ENCODE peak calls at places on chromosomes 16 and 17, in nine cellular contexts. One of them, this sample, is unnamed.

GRCh38 chr16:29820730-29821662 is 734 bp downstream of the MVP start:
- DNase-seq in sigmoid colon: no peak
- DNase-seq in IMR-90: no peak
- DNase-seq in body of pancreas: peak; percentile 79
- DNase-seq in transverse colon: peak; percentile 91
- DNase-seq in tibial nerve: no peak
- DNase-seq in A549: peak; percentile 59
- DNase-seq in ovary: peak; percentile 72
- DNase-seq in suprapubic skin: no peak
- DNase-seq in this sample: no peak

GRCh38 chr17:45987706-45988105 is 11.3 kb upstream of the STH start:
- DNase-seq in transverse colon: no peak
- DNase-seq in suprapubic skin: no peak
- DNase-seq in tibial nerve: no peak
- DNase-seq in A549: no peak
- DNase-seq in body of pancreas: no peak
- DNase-seq in IMR-90: no peak
- DNase-seq in sigmoid colon: no peak
- DNase-seq in ovary: no peak
- DNase-seq in this sample: no peak

GRCh38 chr16:53782148-53782547 is 78.2 kb downstream of the FTO start:
- DNase-seq in body of pancreas: no peak
- DNase-seq in sigmoid colon: no peak
- DNase-seq in ovary: no peak
- DNase-seq in tibial nerve: no peak
- DNase-seq in A549: no peak
- DNase-seq in IMR-90: no peak
- DNase-seq in suprapubic skin: no peak
- DNase-seq in transverse colon: no peak
- DNase-seq in this sample: no peak

GRCh38 chr17:13395872-13396271 is 205.9 kb downstream of the HS3ST3A1 start:
- DNase-seq in body of pancreas: no peak
- DNase-seq in transverse colon: no peak
- DNase-seq in tibial nerve: no peak
- DNase-seq in ovary: no peak
- DNase-seq in A549: no peak
- DNase-seq in sigmoid colon: no peak
- DNase-seq in suprapubic skin: no peak
- DNase-seq in IMR-90: no peak
- DNase-seq in this sample: no peak

GRCh38 chr16:24850289-24850931 is 4.6 kb downstream of the SLC5A11 start:
- DNase-seq in A549: no peak
- DNase-seq in body of pancreas: no peak
- DNase-seq in ovary: no peak
- DNase-seq in sigmoid colon: peak; percentile 34
- DNase-seq in transverse colon: no peak
- DNase-seq in suprapubic skin: no peak
- DNase-seq in tibial nerve: no peak
- DNase-seq in IMR-90: peak; percentile 84
- DNase-seq in this sample: no peak

GRCh38 chr17:32931686-32932085 is 3.7 kb downstream of the TMEM98 start:
- DNase-seq in ovary: no peak
- DNase-seq in A549: no peak
- DNase-seq in transverse colon: no peak
- DNase-seq in tibial nerve: no peak
- DNase-seq in suprapubic skin: no peak
- DNase-seq in IMR-90: peak; percentile 40
- DNase-seq in body of pancreas: no peak
- DNase-seq in sigmoid colon: no peak
- DNase-seq in this sample: no peak

GRCh38 chr16:81817296-81817695 is 38.2 kb downstream of the PLCG2 start:
- DNase-seq in tibial nerve: no peak
- DNase-seq in body of pancreas: no peak
- DNase-seq in transverse colon: peak; percentile 47
- DNase-seq in IMR-90: no peak
- DNase-seq in suprapubic skin: no peak
- DNase-seq in ovary: no peak
- DNase-seq in sigmoid colon: no peak
- DNase-seq in A549: no peak
- DNase-seq in this sample: no peak

GRCh38 chr17:56159764-56160394 is 6.6 kb downstream of the ANKFN1 start:
- DNase-seq in suprapubic skin: no peak
- DNase-seq in body of pancreas: no peak
- DNase-seq in transverse colon: no peak
- DNase-seq in tibial nerve: no peak
- DNase-seq in ovary: no peak
- DNase-seq in A549: no peak
- DNase-seq in IMR-90: no peak
- DNase-seq in sigmoid colon: no peak
- DNase-seq in this sample: no peak

GRCh38 chr17:6712058-6712853 is 913 bp downstream of the SLC13A5 start:
- DNase-seq in sigmoid colon: no peak
- DNase-seq in suprapubic skin: no peak
- DNase-seq in IMR-90: no peak
- DNase-seq in tibial nerve: no peak
- DNase-seq in body of pancreas: no peak
- DNase-seq in ovary: peak; percentile 83
- DNase-seq in A549: peak; percentile 54
- DNase-seq in transverse colon: no peak
- DNase-seq in this sample: no peak

GRCh38 chr16:29745126-29745852 is 501 bp downstream of the C16orf54 start:
- DNase-seq in suprapubic skin: peak; percentile 60
- DNase-seq in sigmoid colon: no peak
- DNase-seq in transverse colon: peak; percentile 31
- DNase-seq in IMR-90: no peak
- DNase-seq in body of pancreas: no peak
- DNase-seq in ovary: no peak
- DNase-seq in A549: no peak
- DNase-seq in tibial nerve: no peak
- DNase-seq in this sample: no peak

GRCh38 chr17:8391711-8392110 is 5.9 kb downstream of the RNF222 start:
- DNase-seq in A549: no peak
- DNase-seq in IMR-90: peak; percentile 11
- DNase-seq in tibial nerve: no peak
- DNase-seq in transverse colon: no peak
- DNase-seq in sigmoid colon: peak; percentile 60
- DNase-seq in body of pancreas: no peak
- DNase-seq in suprapubic skin: no peak
- DNase-seq in ovary: no peak
- DNase-seq in this sample: peak; percentile 68

GRCh38 chr17:31722251-31723056 is 136.6 kb downstream of the COPRS start:
- DNase-seq in sigmoid colon: no peak
- DNase-seq in suprapubic skin: no peak
- DNase-seq in transverse colon: no peak
- DNase-seq in A549: no peak
- DNase-seq in ovary: no peak
- DNase-seq in tibial nerve: no peak
- DNase-seq in body of pancreas: peak; percentile 18
- DNase-seq in IMR-90: peak; percentile 70
- DNase-seq in this sample: peak; percentile 51

GRCh38 chr17:77948690-77949114 is 9.8 kb upstream of the TNRC6C start:
- DNase-seq in sigmoid colon: no peak
- DNase-seq in ovary: no peak
- DNase-seq in A549: peak; percentile 57
- DNase-seq in tibial nerve: no peak
- DNase-seq in suprapubic skin: no peak
- DNase-seq in IMR-90: peak; percentile 59
- DNase-seq in transverse colon: no peak
- DNase-seq in body of pancreas: peak; percentile 10
- DNase-seq in this sample: peak; percentile 63

DNA sequence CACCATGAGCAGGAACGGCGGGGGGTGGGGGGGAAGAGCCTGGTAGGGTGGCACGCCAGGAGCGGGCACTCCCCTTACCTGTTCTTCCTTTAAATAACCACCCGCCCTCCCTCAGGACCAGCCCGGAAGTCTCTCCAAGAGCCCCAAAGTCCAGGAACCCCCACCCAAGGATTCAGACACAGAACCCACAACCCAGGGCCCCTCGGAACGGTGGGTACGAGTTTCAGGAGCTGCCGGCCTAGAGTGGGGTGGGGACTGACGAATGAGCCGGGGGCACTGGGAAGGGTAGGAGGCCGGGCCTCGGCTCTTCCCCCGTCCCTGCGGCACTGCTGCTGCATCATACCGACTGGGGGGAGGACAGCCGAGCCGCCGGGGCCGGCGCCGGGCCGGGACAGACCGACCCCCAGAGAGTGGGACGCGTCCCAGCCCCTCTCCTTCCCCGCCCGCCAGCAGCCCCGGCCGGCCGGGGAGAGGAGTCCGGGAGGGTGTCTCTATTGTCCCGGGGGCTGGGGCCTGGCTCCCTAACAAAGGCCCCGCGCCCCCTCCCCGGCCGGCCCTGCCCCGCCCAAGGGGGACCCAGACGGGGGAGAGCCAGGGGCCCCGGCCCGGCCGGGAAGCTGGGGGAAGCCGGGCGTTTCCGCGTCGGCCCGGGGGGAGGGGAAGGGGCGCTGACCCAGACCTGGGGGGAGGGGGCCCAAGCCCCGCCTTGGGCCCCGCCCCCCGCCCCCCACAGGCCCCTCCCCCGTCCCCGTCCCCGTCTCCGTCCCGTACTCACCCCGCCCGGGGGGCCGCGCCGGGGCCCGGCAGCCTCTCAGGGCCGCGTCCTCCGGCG is 747 bp downstream of the ATXN7L3 start:
- DNase-seq in sigmoid colon: peak; percentile 81
- DNase-seq in suprapubic skin: peak; percentile 82
- DNase-seq in IMR-90: peak; percentile 28
- DNase-seq in transverse colon: peak; percentile 73
- DNase-seq in body of pancreas: peak; percentile 65
- DNase-seq in ovary: peak; percentile 75
- DNase-seq in tibial nerve: no peak
- DNase-seq in A549: peak; percentile 70
- DNase-seq in this sample: no peak
- TF ChIP-seq POLR2A in sigmoid colon: peak; percentile 21
- TF ChIP-seq POLR2A in suprapubic skin: no peak
- TF ChIP-seq POLR2A in IMR-90: no peak
- TF ChIP-seq POLR2A in transverse colon: peak; percentile 65
- TF ChIP-seq POLR2A in body of pancreas: peak; percentile 25
- TF ChIP-seq POLR2A in ovary: peak; percentile 10
- TF ChIP-seq POLR2A in tibial nerve: no peak
- TF ChIP-seq POLR2A in A549: no peak
- TF ChIP-seq POLR2A in this sample: peak; percentile 2

GRCh38 chr17:17836250-17836817 is 452 bp downstream of the SREBF1 start:
- DNase-seq in body of pancreas: peak; percentile 99
- DNase-seq in IMR-90: peak; percentile 92
- DNase-seq in ovary: peak; percentile 99
- DNase-seq in transverse colon: peak; percentile 99
- DNase-seq in A549: peak; percentile 98
- DNase-seq in tibial nerve: peak; percentile 95
- DNase-seq in suprapubic skin: peak; percentile 98
- DNase-seq in sigmoid colon: peak; percentile 99
- DNase-seq in this sample: peak; percentile 97
- TF ChIP-seq POLR2A in body of pancreas: peak; percentile 99
- TF ChIP-seq POLR2A in IMR-90: peak; percentile 97
- TF ChIP-seq POLR2A in ovary: peak; percentile 91
- TF ChIP-seq POLR2A in transverse colon: peak; percentile 99
- TF ChIP-seq POLR2A in A549: peak; percentile 89
- TF ChIP-seq POLR2A in tibial nerve: peak; percentile 97
- TF ChIP-seq POLR2A in suprapubic skin: peak; percentile 93
- TF ChIP-seq POLR2A in sigmoid colon: peak; percentile 94
- TF ChIP-seq POLR2A in this sample: peak; percentile 95

DNA sequence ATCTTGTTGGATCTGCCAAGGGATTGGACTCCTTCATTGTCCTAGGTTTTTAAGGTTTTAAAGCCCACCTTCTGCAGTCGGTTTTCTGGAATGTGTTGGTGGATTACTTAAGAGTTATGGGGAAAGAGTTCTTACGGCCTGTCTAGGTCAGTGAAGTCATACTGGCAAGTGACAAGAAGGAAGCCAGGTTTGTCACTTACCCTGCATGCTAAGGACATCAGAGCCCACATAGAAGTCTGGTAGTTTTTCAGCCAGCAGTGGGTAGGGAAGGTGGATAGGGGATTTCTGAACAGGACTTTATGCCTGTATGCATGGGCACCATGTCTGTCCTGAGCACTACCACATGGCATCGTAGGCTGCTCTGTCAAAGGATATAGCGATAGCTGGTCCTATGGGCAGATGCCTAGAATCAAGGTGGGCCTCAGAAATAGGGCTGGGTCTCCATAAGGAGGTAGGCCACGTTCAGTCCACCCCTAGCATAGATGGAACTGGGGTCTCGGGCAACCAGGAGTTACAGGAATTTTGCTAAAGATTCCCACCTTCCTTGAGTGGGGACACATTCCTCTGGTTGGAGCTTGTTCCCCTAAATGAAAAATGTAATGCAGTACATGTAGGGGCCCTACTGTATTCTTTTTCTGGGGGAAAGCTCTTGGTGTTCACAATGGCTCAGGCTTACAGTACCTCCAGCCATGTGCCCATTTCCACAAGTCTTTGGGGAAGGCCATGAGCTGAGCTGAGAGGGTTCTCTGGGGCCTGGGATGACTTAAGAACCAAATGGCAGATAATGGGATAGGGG is 27.4 kb downstream of the TRPV2 start:
- DNase-seq in ovary: no peak
- DNase-seq in A549: no peak
- DNase-seq in IMR-90: no peak
- DNase-seq in tibial nerve: no peak
- DNase-seq in suprapubic skin: no peak
- DNase-seq in sigmoid colon: no peak
- DNase-seq in transverse colon: no peak
- DNase-seq in body of pancreas: no peak
- DNase-seq in this sample: no peak
- TF ChIP-seq POLR2A in ovary: no peak
- TF ChIP-seq POLR2A in A549: no peak
- TF ChIP-seq POLR2A in IMR-90: no peak
- TF ChIP-seq POLR2A in tibial nerve: no peak
- TF ChIP-seq POLR2A in suprapubic skin: no peak
- TF ChIP-seq POLR2A in sigmoid colon: no peak
- TF ChIP-seq POLR2A in transverse colon: no peak
- TF ChIP-seq POLR2A in body of pancreas: no peak
- TF ChIP-seq POLR2A in this sample: no peak

GRCh38 chr17:962166-962565 is 17.4 kb downstream of the NXN start:
- DNase-seq in ovary: no peak
- DNase-seq in sigmoid colon: no peak
- DNase-seq in tibial nerve: no peak
- DNase-seq in suprapubic skin: no peak
- DNase-seq in IMR-90: no peak
- DNase-seq in A549: no peak
- DNase-seq in transverse colon: no peak
- DNase-seq in body of pancreas: no peak
- DNase-seq in this sample: no peak

GRCh38 chr17:962650-963049 is 16.9 kb downstream of the NXN start:
- DNase-seq in suprapubic skin: no peak
- DNase-seq in A549: no peak
- DNase-seq in ovary: no peak
- DNase-seq in tibial nerve: no peak
- DNase-seq in IMR-90: no peak
- DNase-seq in transverse colon: no peak
- DNase-seq in body of pancreas: no peak
- DNase-seq in sigmoid colon: no peak
- DNase-seq in this sample: no peak

GRCh38 chr17:964881-965280 is 14.7 kb downstream of the NXN start:
- DNase-seq in body of pancreas: no peak
- DNase-seq in A549: no peak
- DNase-seq in suprapubic skin: no peak
- DNase-seq in tibial nerve: no peak
- DNase-seq in sigmoid colon: no peak
- DNase-seq in transverse colon: no peak
- DNase-seq in ovary: no peak
- DNase-seq in IMR-90: no peak
- DNase-seq in this sample: no peak

GRCh38 chr17:967122-967521 is 12.5 kb downstream of the NXN start:
- DNase-seq in tibial nerve: no peak
- DNase-seq in body of pancreas: no peak
- DNase-seq in IMR-90: no peak
- DNase-seq in suprapubic skin: no peak
- DNase-seq in sigmoid colon: no peak
- DNase-seq in transverse colon: no peak
- DNase-seq in A549: no peak
- DNase-seq in ovary: no peak
- DNase-seq in this sample: no peak

GRCh38 chr17:965311-965989 is 14.1 kb downstream of the NXN start:
- DNase-seq in body of pancreas: no peak
- DNase-seq in suprapubic skin: no peak
- DNase-seq in tibial nerve: no peak
- DNase-seq in A549: no peak
- DNase-seq in ovary: no peak
- DNase-seq in IMR-90: peak; percentile 79
- DNase-seq in sigmoid colon: no peak
- DNase-seq in transverse colon: no peak
- DNase-seq in this sample: no peak
- TF ChIP-seq POLR2A in body of pancreas: no peak
- TF ChIP-seq POLR2A in suprapubic skin: no peak
- TF ChIP-seq POLR2A in tibial nerve: no peak
- TF ChIP-seq POLR2A in A549: no peak
- TF ChIP-seq POLR2A in ovary: no peak
- TF ChIP-seq POLR2A in IMR-90: no peak
- TF ChIP-seq POLR2A in sigmoid colon: no peak
- TF ChIP-seq POLR2A in transverse colon: no peak
- TF ChIP-seq POLR2A in this sample: no peak